ENCODE peak calls at places on chromosomes 6 and 20, in five cellular contexts. L is tibial artery, Q is C1 segment of cervical spinal cord, P is T-helper 2 cell, S is Peyer's patch. Z is an unnamed sample.

GRCh38 chr20:7237251-7237650 is 469.8 kb downstream of the BMP2 start:
- DNase-seq in L (no peak), Q (no peak), P (no peak), S (no peak), Z (no peak)

GRCh38 chr6:153170511-153170910 is 39.4 kb upstream of the RGS17 start:
- DNase-seq in L (no peak), Q (no peak), P (no peak), S (no peak), Z (no peak)

GRCh38 chr6:90860822-90861601 is 274.1 kb upstream of the MAP3K7 start:
- DNase-seq in L (no peak), Q (no peak), P (no peak), S (no peak), Z (no peak)

GRCh38 chr6:7762758-7763157 is 36.9 kb downstream of the BMP6 start:
- DNase-seq in L (no peak), Q (no peak), P (no peak), S (no peak), Z (no peak)

GRCh38 chr6:34324738-34325444 is 67.6 kb downstream of the NUDT3 start:
- DNase-seq in L (peak), Q (no peak), P (no peak), S (no peak), Z (no peak)

GRCh38 chr20:53154540-53154939 is 182.4 kb downstream of the TSHZ2 start:
- DNase-seq in L (no peak), Q (no peak), P (no peak), S (no peak), Z (no peak)

GRCh38 chr6:42403415-42403814 is 48.3 kb downstream of the TRERF1 start:
- DNase-seq in L (no peak), Q (no peak), P (no peak), S (peak), Z (no peak)

GRCh38 chr6:156102129-156102528 is 646.5 kb upstream of the NOX3 start:
- DNase-seq in L (no peak), Q (no peak), P (no peak), S (no peak), Z (no peak)

GRCh38 chr6:150128425-150128824 is 14.4 kb upstream of the PPP1R14C start:
- DNase-seq in L (no peak), Q (no peak), P (no peak), S (no peak), Z (no peak)

GRCh38 chr6:1605822-1606532 is 3.7 kb upstream of the FOXC1 start:
- DNase-seq in L (no peak), Q (no peak), P (no peak), S (peak), Z (peak)

GRCh38 chr20:58598271-58599015 is 52.6 kb upstream of the STX16 start:
- DNase-seq in L (peak), Q (no peak), P (no peak), S (no peak), Z (no peak)

GRCh38 chr20:40497781-40498691 is 191.0 kb downstream of the MAFB start:
- DNase-seq in L (peak), Q (peak), P (no peak), S (no peak), Z (peak)

GRCh38 chr6:4192173-4192572 is 56.8 kb upstream of the ECI2 start:
- DNase-seq in L (no peak), Q (no peak), P (no peak), S (no peak), Z (no peak)

GRCh38 chr6:34248727-34249468 is at the start of gene SMIM29:
- DNase-seq in L (peak), Q (peak), P (peak), S (peak), Z (peak)

GRCh38 chr20:64232794-64233193 is 22.8 kb upstream of the PCMTD2 start:
- DNase-seq in L (no peak), Q (no peak), P (no peak), S (no peak), Z (no peak)

GRCh38 chr6:82330171-82330804 is 33.3 kb upstream of the TPBG start:
- DNase-seq in L (no peak), Q (no peak), P (no peak), S (no peak), Z (no peak)

GRCh38 chr20:23343590-23343989 is 7.0 kb upstream of the NXT1 start:
- DNase-seq in L (no peak), Q (no peak), P (no peak), S (no peak), Z (no peak)

GRCh38 chr6:134437376-134437775 is 119.5 kb upstream of the SGK1 start:
- DNase-seq in L (peak), Q (no peak), P (no peak), S (no peak), Z (no peak)

GRCh38 chr6:111657146-111657545 is 51.5 kb upstream of the TRAF3IP2 start:
- DNase-seq in L (no peak), Q (no peak), P (no peak), S (no peak), Z (no peak)

GRCh38 chr6:168355716-168356522 is 36.3 kb upstream of the DACT2 start:
- DNase-seq in L (no peak), Q (no peak), P (no peak), S (peak), Z (no peak)

GRCh38 chr6:142155091-142155490 is 8.0 kb downstream of the VTA1 start:
- DNase-seq in L (no peak), Q (no peak), P (no peak), S (no peak), Z (no peak)

GRCh38 chr6:121105461-121105860 is 228.8 kb downstream of the TBC1D32 start:
- DNase-seq in L (no peak), Q (no peak), P (no peak), S (no peak), Z (no peak)